ENCODE peak calls at places on chromosomes 5 and 9, in six cellular contexts. M is H1, F is GM12878, J is GM12892, C is K562, N is HepG2. U is an unnamed sample.

GRCh38 chr5:168047043-168047668 is 244.3 kb upstream of the WWC1 start:
- DNase-seq in C (no peak), M (peak), F (peak), N (peak), J (no peak), U (no peak)

GRCh38 chr9:118088075-118088474 is 383.9 kb downstream of the TLR4 start:
- DNase-seq in N (no peak), J (no peak), F (no peak), M (no peak), C (no peak), U (no peak)

GRCh38 chr5:84518862-84519261 is 134.2 kb upstream of the EDIL3 start:
- DNase-seq in J (no peak), C (no peak), M (no peak), N (no peak), F (no peak), U (no peak)

GRCh38 chr9:8284835-8285234 is 485.3 kb upstream of the DMAC1 start:
- DNase-seq in F (no peak), N (no peak), C (no peak), M (no peak), J (no peak), U (no peak)

GRCh38 chr5:5291357-5291756 is 131.1 kb upstream of the ICE1 start:
- DNase-seq in F (no peak), J (no peak), N (no peak), C (no peak), M (no peak), U (no peak)

GRCh38 chr5:157948738-157949410 is 89.9 kb upstream of the CLINT1 start:
- DNase-seq in F (peak), J (peak), M (peak), C (peak), N (peak), U (peak)

GRCh38 chr5:35745193-35745592 is 111.5 kb upstream of the IL7R start:
- DNase-seq in F (no peak), M (no peak), N (no peak), J (no peak), C (no peak), U (no peak)

GRCh38 chr9:129958771-129959170 is 84.2 kb downstream of the FNBP1 start:
- DNase-seq in C (no peak), M (no peak), F (no peak), N (no peak), J (no peak), U (no peak)

GRCh38 chr9:72127753-72128152 is 21.5 kb upstream of the GDA start:
- DNase-seq in C (no peak), F (no peak), J (no peak), M (no peak), N (no peak), U (no peak)

GRCh38 chr9:128787583-128788156 is 617 bp downstream of the TBC1D13 start:
- DNase-seq in C (no peak), J (no peak), M (no peak), N (no peak), F (no peak), U (no peak)

GRCh38 chr5:154967419-154968024 is 26.6 kb downstream of the MRPL22 start:
- DNase-seq in N (no peak), M (no peak), F (no peak), C (peak), J (no peak), U (no peak)

GRCh38 chr5:78320461-78320860 is 26.0 kb upstream of the AP3B1 start:
- DNase-seq in F (no peak), J (no peak), N (peak), C (no peak), M (no peak), U (peak)

GRCh38 chr5:149141957-149142851 is 911 bp downstream of the ABLIM3 start:
- DNase-seq in N (no peak), C (no peak), J (no peak), M (no peak), F (no peak), U (no peak)

GRCh38 chr5:81850932-81851331 is 100.0 kb upstream of the SSBP2 start:
- DNase-seq in F (no peak), N (no peak), C (no peak), M (no peak), J (no peak), U (no peak)

GRCh38 chr5:135324160-135324559 is 74.9 kb downstream of the MACROH2A1 start:
- DNase-seq in N (no peak), C (no peak), F (no peak), M (no peak), J (no peak), U (no peak)

GRCh38 chr5:164027738-164028137 is 522.3 kb downstream of the MAT2B start:
- DNase-seq in C (no peak), N (no peak), J (no peak), M (no peak), F (no peak), U (no peak)

GRCh38 chr9:21709464-21710058 is 92.9 kb upstream of the MTAP start:
- DNase-seq in F (no peak), C (no peak), M (no peak), J (no peak), N (peak), U (no peak)

GRCh38 chr5:135399838-135400542 is 959 bp upstream of the MACROH2A1 start:
- DNase-seq in J (no peak), F (no peak), M (peak), C (no peak), N (no peak), U (no peak)

GRCh38 chr5:150645070-150645700 is 4.7 kb downstream of the SYNPO start:
- DNase-seq in C (no peak), N (no peak), M (no peak), J (no peak), F (no peak), U (no peak)

GRCh38 chr9:94026816-94027215 is 57.4 kb upstream of the PTPDC1 start:
- DNase-seq in F (no peak), C (no peak), J (no peak), N (no peak), M (no peak), U (no peak)

GRCh38 chr5:39411051-39411450 is 13.7 kb downstream of the DAB2 start:
- DNase-seq in C (no peak), J (no peak), F (no peak), N (no peak), M (no peak), U (no peak)

GRCh38 chr5:68192679-68193060 is 22.9 kb upstream of the PIK3R1 start:
- DNase-seq in C (no peak), N (no peak), J (no peak), F (no peak), M (no peak), U (no peak)

GRCh38 chr5:1336106-1336561 is 8.8 kb downstream of the CLPTM1L start:
- DNase-seq in N (no peak), F (no peak), C (no peak), M (no peak), J (no peak), U (no peak)

GRCh38 chr5:73763300-73764032 is 137.5 kb downstream of the ARHGEF28 start:
- DNase-seq in C (no peak), F (no peak), M (no peak), N (peak), J (no peak), U (no peak)

GRCh38 chr9:96158909-96159575 is 142.9 kb downstream of the HSD17B3 start:
- DNase-seq in C (no peak), J (no peak), F (no peak), N (no peak), M (no peak), U (no peak)

GRCh38 chr9:19488721-19489120 is 79.9 kb downstream of the ACER2 start:
- DNase-seq in N (no peak), M (no peak), J (no peak), C (no peak), F (no peak), U (no peak)

GRCh38 chr9:4933861-4934260 is 51.2 kb upstream of the JAK2 start:
- DNase-seq in C (no peak), N (no peak), F (no peak), J (no peak), M (no peak), U (no peak)

GRCh38 chr9:4934976-4935672 is 49.9 kb upstream of the JAK2 start:
- DNase-seq in J (no peak), M (no peak), N (no peak), F (no peak), C (no peak), U (no peak)

GRCh38 chr9:4932681-4933080 is 52.4 kb upstream of the JAK2 start:
- DNase-seq in F (no peak), N (no peak), C (no peak), J (no peak), M (no peak), U (no peak)

GRCh38 chr9:4936277-4936676 is 48.8 kb upstream of the JAK2 start:
- DNase-seq in M (no peak), J (no peak), C (no peak), F (no peak), N (no peak), U (no peak)

GRCh38 chr9:4933177-4933576 is 51.9 kb upstream of the JAK2 start:
- DNase-seq in J (no peak), C (no peak), N (no peak), M (no peak), F (no peak), U (no peak)
- TF ChIP-seq POLR2AphosphoS5 in J (no peak), C (no peak), N (no peak), M (no peak), F (no peak), U (no peak)

DNA sequence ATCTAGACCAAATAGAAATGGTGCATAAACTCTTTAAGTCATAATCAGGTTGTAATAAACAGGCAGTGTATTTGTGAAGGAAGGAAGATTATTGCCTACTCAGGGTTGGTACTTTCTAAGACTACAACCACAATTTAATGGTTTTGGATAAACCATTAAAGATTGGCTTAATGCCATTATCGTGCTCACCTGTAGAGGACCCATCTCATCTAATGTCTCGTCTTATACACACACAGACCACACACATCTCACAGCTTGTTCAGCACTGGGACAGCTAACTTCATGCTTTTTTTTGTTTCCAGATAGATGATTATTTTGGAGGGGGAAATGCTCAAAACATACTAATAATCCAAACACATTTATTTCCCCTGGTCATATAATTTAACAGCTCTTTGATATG is 175.7 kb upstream of the SLC12A2 start:
- DNase-seq in F (no peak), C (no peak), M (no peak), J (no peak), N (no peak), U (no peak)
- TF ChIP-seq TAF1 in F (no peak), C (no peak), M (no peak), J (no peak), N (no peak), U (no peak)

GRCh38 chr5:172778223-172778814 is 7.3 kb upstream of the DUSP1 start:
- DNase-seq in N (peak), M (no peak), F (no peak), J (no peak), C (peak), U (no peak)
- TF ChIP-seq POLR2A in N (peak), M (no peak), F (no peak), J (no peak), C (no peak), U (no peak)

GRCh38 chr9:33718987-33719386 is 76.4 kb upstream of the PRSS3 start:
- DNase-seq in J (no peak), C (no peak), F (no peak), N (no peak), M (no peak), U (no peak)

GRCh38 chr9:33709241-33709640 is 86.1 kb upstream of the PRSS3 start:
- DNase-seq in F (no peak), M (no peak), C (no peak), N (no peak), J (no peak), U (no peak)

GRCh38 chr9:33719581-33720374 is 75.6 kb upstream of the PRSS3 start:
- DNase-seq in F (no peak), N (peak), C (peak), M (no peak), J (no peak), U (no peak)

GRCh38 chr9:33714989-33715388 is 80.4 kb upstream of the PRSS3 start:
- DNase-seq in F (no peak), J (no peak), M (no peak), N (no peak), C (peak), U (no peak)
- TF ChIP-seq POLR2AphosphoS5 in F (no peak), J (no peak), M (no peak), N (no peak), C (no peak), U (no peak)

DNA sequence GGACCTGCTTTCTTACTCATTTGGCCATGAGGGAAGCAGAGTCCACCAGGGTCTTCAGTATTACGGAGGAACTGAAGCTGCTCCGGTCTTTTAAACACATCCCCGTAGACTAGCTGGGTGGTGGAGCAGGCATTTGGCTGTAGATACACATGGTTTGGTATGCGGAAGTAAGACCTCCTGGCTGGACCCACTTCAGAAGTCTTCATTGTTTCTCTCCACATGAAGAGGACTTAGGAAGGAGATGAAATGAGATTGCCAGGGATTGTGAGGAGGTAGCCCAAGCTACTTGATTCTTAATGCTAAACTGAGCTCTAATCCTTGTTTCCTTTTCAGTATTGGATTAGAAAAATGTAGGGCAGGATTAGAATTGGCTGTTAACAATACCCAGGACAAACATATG is 32.9 kb downstream of the STXBP1 start:
- DNase-seq in N (no peak), F (no peak), M (no peak), C (no peak), J (no peak), U (no peak)
- TF ChIP-seq TAF1 in N (no peak), F (no peak), M (no peak), C (no peak), J (no peak), U (no peak)

U was measured in GM12891.